ENCODE peak calls at places on chromosome 6, in six cellular contexts. T is fibroblast of the aortic adventitia; N is HTR-8/SVneo; K is AG10803; X is activated CD4-positive, alpha-beta memory T cell treated with anti-CD3 and anti-CD28 coated beads for 36 hours; J is activated gamma-delta T cell treated with Interleukin-2 at 50 U/mL for 16 hours. A is an unnamed sample.

GRCh38 chr6:5671162-5671561 is 335.6 kb downstream of the NRN1 start:
- DNase-seq in T (peak; percentile 16), N (peak; percentile 19), K (peak; percentile 61), X (peak; percentile 32), J (no peak), A (no peak)

GRCh38 chr6:41477572-41477971 is 68.6 kb upstream of the FOXP4 start:
- DNase-seq in T (no peak), N (no peak), K (no peak), X (no peak), J (no peak), A (no peak)

GRCh38 chr6:51495016-51495805 is 592.2 kb downstream of the PKHD1 start:
- DNase-seq in T (no peak), N (no peak), K (no peak), X (no peak), J (no peak), A (no peak)

GRCh38 chr6:146905313-146905712 is 298.9 kb upstream of the STXBP5 start:
- DNase-seq in T (peak; percentile 94), N (no peak), K (peak; percentile 81), X (no peak), J (no peak), A (peak; percentile 28)

GRCh38 chr6:29611426-29611825 is 21.6 kb downstream of the GABBR1 start:
- DNase-seq in T (no peak), N (no peak), K (no peak), X (no peak), J (no peak), A (no peak)

GRCh38 chr6:159931112-159931511 is 37.8 kb upstream of the IGF2R start:
- DNase-seq in T (no peak), N (no peak), K (no peak), X (peak; percentile 69), J (no peak), A (no peak)

GRCh38 chr6:78533426-78533825 is 333.9 kb upstream of the IRAK1BP1 start:
- DNase-seq in T (peak; percentile 21), N (no peak), K (no peak), X (no peak), J (no peak), A (no peak)

GRCh38 chr6:41408982-41409381 is 73.6 kb downstream of the NCR2 start:
- DNase-seq in T (no peak), N (no peak), K (no peak), X (no peak), J (no peak), A (no peak)

GRCh38 chr6:145842693-145843546 is 28.3 kb upstream of the FBXO30 start:
- DNase-seq in T (peak; percentile 80), N (no peak), K (peak; percentile 51), X (no peak), J (no peak), A (no peak)

GRCh38 chr6:16799279-16800193 is 38.3 kb upstream of the ATXN1 start:
- DNase-seq in T (peak; percentile 42), N (peak; percentile 54), K (peak; percentile 31), X (no peak), J (no peak), A (no peak)

GRCh38 chr6:29850011-29850553 is 22.5 kb downstream of the HLA-G start:
- DNase-seq in T (peak; percentile 6), N (no peak), K (no peak), X (peak; percentile 60), J (no peak), A (no peak)

GRCh38 chr6:40722553-40723258 is 135.5 kb upstream of the LRFN2 start:
- DNase-seq in T (no peak), N (no peak), K (peak; percentile 49), X (no peak), J (no peak), A (no peak)

GRCh38 chr6:111651185-111652034 is 45.7 kb upstream of the TRAF3IP2 start:
- DNase-seq in T (no peak), N (no peak), K (no peak), X (no peak), J (no peak), A (no peak)

GRCh38 chr6:53703047-53703446 is 37.5 kb upstream of the KLHL31 start:
- DNase-seq in T (no peak), N (no peak), K (no peak), X (no peak), J (no peak), A (no peak)

GRCh38 chr6:131967948-131968347 is 16.8 kb upstream of the CCN2 start:
- DNase-seq in T (no peak), N (no peak), K (no peak), X (no peak), J (no peak), A (no peak)

GRCh38 chr6:113004691-113005270 is 657.7 kb downstream of the RFPL4B start:
- DNase-seq in T (peak; percentile 59), N (no peak), K (no peak), X (no peak), J (no peak), A (no peak)

GRCh38 chr6:14924126-14925024 is 321.5 kb upstream of the JARID2 start:
- DNase-seq in T (no peak), N (no peak), K (no peak), X (no peak), J (no peak), A (peak; percentile 90)

GRCh38 chr6:101776919-101777350 is 383.4 kb downstream of the GRIK2 start:
- DNase-seq in T (no peak), N (no peak), K (no peak), X (no peak), J (no peak), A (no peak)

GRCh38 chr6:72622094-72622540 is 253 bp downstream of the KCNQ5 start:
- DNase-seq in T (peak; percentile 16), N (peak; percentile 25), K (peak; percentile 48), X (peak; percentile 65), J (peak; percentile 49), A (no peak)

GRCh38 chr6:43355862-43356590 is 13.4 kb downstream of the ZNF318 start:
- DNase-seq in T (peak; percentile 42), N (peak; percentile 29), K (peak; percentile 26), X (no peak), J (no peak), A (no peak)

GRCh38 chr6:168031411-168032382 is 34.2 kb downstream of the KIF25 start:
- DNase-seq in T (peak; percentile 82), N (no peak), K (peak; percentile 81), X (no peak), J (no peak), A (no peak)